ENCODE peak calls at places on chromosomes 7 and 10, in ten cellular contexts. One of them, this sample, is unnamed. For H3K36me3, the result is how much of the 10 kb centered on the place peaks cover.

GRCh38 chr7:78563186-78563585 is 764.6 kb downstream of the PHTF2 start:
- DNase-seq in left ventricle myocardium inferior: no peak
- DNase-seq in effector memory CD4-positive, alpha-beta T cell: no peak
- DNase-seq in tibial nerve: no peak
- DNase-seq in transverse colon: no peak
- DNase-seq in OCI-LY7: no peak
- DNase-seq in CD8-positive, alpha-beta T cell: no peak
- DNase-seq in HepG2: no peak
- DNase-seq in esophagus squamous epithelium: no peak
- DNase-seq in neural progenitor cell: no peak
- DNase-seq in this sample: no peak

GRCh38 chr7:158828343-158829020 is 827 bp downstream of the ESYT2 start:
- DNase-seq in neural progenitor cell: peak
- DNase-seq in esophagus squamous epithelium: no peak
- DNase-seq in CD8-positive, alpha-beta T cell: peak
- DNase-seq in OCI-LY7: peak
- DNase-seq in left ventricle myocardium inferior: peak
- DNase-seq in transverse colon: peak
- DNase-seq in effector memory CD4-positive, alpha-beta T cell: no peak
- DNase-seq in HepG2: no peak
- DNase-seq in tibial nerve: peak
- DNase-seq in this sample: no peak

GRCh38 chr10:9762966-9763656 is 1254.6 kb upstream of the CELF2 start:
- DNase-seq in effector memory CD4-positive, alpha-beta T cell: no peak
- DNase-seq in transverse colon: no peak
- DNase-seq in OCI-LY7: no peak
- DNase-seq in tibial nerve: no peak
- DNase-seq in CD8-positive, alpha-beta T cell: no peak
- DNase-seq in esophagus squamous epithelium: no peak
- DNase-seq in neural progenitor cell: no peak
- DNase-seq in left ventricle myocardium inferior: no peak
- DNase-seq in HepG2: no peak
- DNase-seq in this sample: no peak

GRCh38 chr7:151550601-151551286 is 31.0 kb upstream of the RHEB start:
- DNase-seq in effector memory CD4-positive, alpha-beta T cell: no peak
- DNase-seq in tibial nerve: no peak
- DNase-seq in CD8-positive, alpha-beta T cell: no peak
- DNase-seq in transverse colon: no peak
- DNase-seq in left ventricle myocardium inferior: no peak
- DNase-seq in OCI-LY7: no peak
- DNase-seq in HepG2: peak
- DNase-seq in esophagus squamous epithelium: no peak
- DNase-seq in neural progenitor cell: no peak
- DNase-seq in this sample: no peak

GRCh38 chr10:50614444-50615137 is 9.2 kb downstream of the SGMS1 start:
- DNase-seq in OCI-LY7: peak
- DNase-seq in transverse colon: no peak
- DNase-seq in tibial nerve: no peak
- DNase-seq in HepG2: peak
- DNase-seq in esophagus squamous epithelium: no peak
- DNase-seq in CD8-positive, alpha-beta T cell: no peak
- DNase-seq in effector memory CD4-positive, alpha-beta T cell: no peak
- DNase-seq in left ventricle myocardium inferior: no peak
- DNase-seq in neural progenitor cell: peak
- DNase-seq in this sample: no peak

GRCh38 chr10:1551636-1552338 is 185.5 kb downstream of the ADARB2 start:
- DNase-seq in transverse colon: no peak
- DNase-seq in CD8-positive, alpha-beta T cell: no peak
- DNase-seq in effector memory CD4-positive, alpha-beta T cell: no peak
- DNase-seq in OCI-LY7: no peak
- DNase-seq in HepG2: no peak
- DNase-seq in esophagus squamous epithelium: no peak
- DNase-seq in left ventricle myocardium inferior: no peak
- DNase-seq in neural progenitor cell: peak
- DNase-seq in tibial nerve: no peak
- DNase-seq in this sample: no peak

GRCh38 chr10:6089334-6090219 is 743 bp downstream of the RBM17 start:
- DNase-seq in HepG2: peak
- DNase-seq in effector memory CD4-positive, alpha-beta T cell: no peak
- DNase-seq in CD8-positive, alpha-beta T cell: no peak
- DNase-seq in left ventricle myocardium inferior: no peak
- DNase-seq in OCI-LY7: peak
- DNase-seq in esophagus squamous epithelium: no peak
- DNase-seq in neural progenitor cell: peak
- DNase-seq in tibial nerve: no peak
- DNase-seq in transverse colon: peak
- DNase-seq in this sample: peak

GRCh38 chr7:37311282-37311868 is 137.3 kb downstream of the ELMO1 start:
- DNase-seq in esophagus squamous epithelium: no peak
- DNase-seq in HepG2: no peak
- DNase-seq in OCI-LY7: no peak
- DNase-seq in neural progenitor cell: no peak
- DNase-seq in left ventricle myocardium inferior: no peak
- DNase-seq in transverse colon: no peak
- DNase-seq in tibial nerve: no peak
- DNase-seq in CD8-positive, alpha-beta T cell: no peak
- DNase-seq in effector memory CD4-positive, alpha-beta T cell: peak
- DNase-seq in this sample: peak

GRCh38 chr10:77080361-77081027 is 557.1 kb downstream of the KCNMA1 start:
- DNase-seq in tibial nerve: no peak
- DNase-seq in transverse colon: no peak
- DNase-seq in neural progenitor cell: no peak
- DNase-seq in CD8-positive, alpha-beta T cell: no peak
- DNase-seq in HepG2: no peak
- DNase-seq in esophagus squamous epithelium: no peak
- DNase-seq in OCI-LY7: no peak
- DNase-seq in effector memory CD4-positive, alpha-beta T cell: no peak
- DNase-seq in left ventricle myocardium inferior: no peak
- DNase-seq in this sample: no peak

GRCh38 chr7:42572046-42572445 is 335.0 kb upstream of the GLI3 start:
- DNase-seq in left ventricle myocardium inferior: no peak
- DNase-seq in neural progenitor cell: no peak
- DNase-seq in effector memory CD4-positive, alpha-beta T cell: no peak
- DNase-seq in transverse colon: no peak
- DNase-seq in OCI-LY7: no peak
- DNase-seq in esophagus squamous epithelium: no peak
- DNase-seq in HepG2: no peak
- DNase-seq in CD8-positive, alpha-beta T cell: no peak
- DNase-seq in tibial nerve: no peak
- DNase-seq in this sample: no peak
- H3K27ac ChIP-seq in left ventricle myocardium inferior: no peak
- H3K27ac ChIP-seq in neural progenitor cell: no peak
- H3K27ac ChIP-seq in effector memory CD4-positive, alpha-beta T cell: no peak
- H3K27ac ChIP-seq in transverse colon: peak
- H3K27ac ChIP-seq in OCI-LY7: no peak
- H3K27ac ChIP-seq in esophagus squamous epithelium: no peak
- H3K27ac ChIP-seq in HepG2: no peak
- H3K27ac ChIP-seq in CD8-positive, alpha-beta T cell: no peak
- H3K27ac ChIP-seq in tibial nerve: no peak
- H3K27ac ChIP-seq in this sample: no peak

DNA sequence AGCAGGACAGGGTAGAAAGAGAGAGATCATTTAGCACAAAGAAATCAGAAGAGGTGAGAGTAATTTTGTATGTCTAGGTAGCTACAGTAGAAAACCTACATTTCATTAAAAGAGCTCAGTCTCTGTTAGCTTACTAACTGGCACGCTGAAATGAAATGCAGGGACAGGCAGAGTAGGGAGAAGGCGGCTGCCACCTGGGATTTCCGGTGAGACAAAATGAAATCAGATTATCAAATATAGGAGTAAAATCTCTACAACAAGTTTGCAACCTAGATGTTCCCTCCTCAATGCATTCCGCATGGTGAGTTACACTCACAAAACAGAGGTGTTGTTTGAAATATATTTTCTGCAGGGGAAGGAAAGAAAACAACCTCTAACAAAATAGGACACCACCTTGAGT is 55.9 kb downstream of the VOPP1 start:
- DNase-seq in neural progenitor cell: no peak
- DNase-seq in effector memory CD4-positive, alpha-beta T cell: no peak
- DNase-seq in left ventricle myocardium inferior: no peak
- DNase-seq in CD8-positive, alpha-beta T cell: no peak
- DNase-seq in esophagus squamous epithelium: no peak
- DNase-seq in transverse colon: no peak
- DNase-seq in OCI-LY7: peak
- DNase-seq in tibial nerve: no peak
- DNase-seq in HepG2: no peak
- DNase-seq in this sample: no peak
- H3K4me3 ChIP-seq in neural progenitor cell: no peak
- H3K4me3 ChIP-seq in effector memory CD4-positive, alpha-beta T cell: no peak
- H3K4me3 ChIP-seq in left ventricle myocardium inferior: no peak
- H3K4me3 ChIP-seq in CD8-positive, alpha-beta T cell: no peak
- H3K4me3 ChIP-seq in esophagus squamous epithelium: no peak
- H3K4me3 ChIP-seq in transverse colon: no peak
- H3K4me3 ChIP-seq in OCI-LY7: peak
- H3K4me3 ChIP-seq in tibial nerve: no peak
- H3K4me3 ChIP-seq in HepG2: no peak
- H3K4me3 ChIP-seq in this sample: no peak

GRCh38 chr7:102101926-102102325 is 184.7 kb upstream of the SH2B2 start:
- DNase-seq in CD8-positive, alpha-beta T cell: no peak
- DNase-seq in left ventricle myocardium inferior: no peak
- DNase-seq in transverse colon: no peak
- DNase-seq in esophagus squamous epithelium: no peak
- DNase-seq in tibial nerve: no peak
- DNase-seq in neural progenitor cell: no peak
- DNase-seq in OCI-LY7: no peak
- DNase-seq in effector memory CD4-positive, alpha-beta T cell: no peak
- DNase-seq in HepG2: no peak
- DNase-seq in this sample: no peak
- H3K36me3 ChIP-seq in CD8-positive, alpha-beta T cell: under half
- H3K36me3 ChIP-seq in left ventricle myocardium inferior: half or more
- H3K36me3 ChIP-seq in transverse colon: under half
- H3K36me3 ChIP-seq in esophagus squamous epithelium: under half
- H3K36me3 ChIP-seq in tibial nerve: half or more
- H3K36me3 ChIP-seq in neural progenitor cell: under half
- H3K36me3 ChIP-seq in OCI-LY7: half or more
- H3K36me3 ChIP-seq in effector memory CD4-positive, alpha-beta T cell: under half
- H3K36me3 ChIP-seq in HepG2: half or more
- H3K36me3 ChIP-seq in this sample: under half

DNA sequence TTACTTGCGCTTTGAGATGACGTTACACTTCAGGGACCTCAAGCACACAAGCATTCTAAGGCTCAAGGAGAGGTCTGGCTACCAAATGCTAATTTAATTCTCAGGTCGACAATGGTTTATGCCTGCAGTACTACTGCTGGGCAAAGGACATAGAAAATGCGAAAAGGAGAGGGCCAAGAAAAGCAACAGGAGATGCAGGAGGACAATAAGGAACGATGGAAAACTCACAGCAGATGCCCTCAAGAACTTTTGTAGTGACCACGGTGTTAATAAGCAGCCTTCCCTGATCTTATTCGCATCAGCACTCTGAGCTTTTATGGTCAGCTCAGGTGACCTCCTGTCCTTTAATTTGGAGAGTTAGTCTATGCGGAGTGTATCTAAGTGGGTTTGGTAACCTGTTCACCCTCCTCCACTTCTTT is 146.3 kb downstream of the GPR85 start:
- DNase-seq in OCI-LY7: no peak
- DNase-seq in neural progenitor cell: no peak
- DNase-seq in transverse colon: no peak
- DNase-seq in CD8-positive, alpha-beta T cell: no peak
- DNase-seq in effector memory CD4-positive, alpha-beta T cell: no peak
- DNase-seq in tibial nerve: no peak
- DNase-seq in left ventricle myocardium inferior: no peak
- DNase-seq in esophagus squamous epithelium: no peak
- DNase-seq in HepG2: no peak
- DNase-seq in this sample: no peak
- H3K27ac ChIP-seq in OCI-LY7: peak
- H3K27ac ChIP-seq in neural progenitor cell: peak
- H3K27ac ChIP-seq in transverse colon: peak
- H3K27ac ChIP-seq in CD8-positive, alpha-beta T cell: peak
- H3K27ac ChIP-seq in effector memory CD4-positive, alpha-beta T cell: peak
- H3K27ac ChIP-seq in tibial nerve: peak
- H3K27ac ChIP-seq in left ventricle myocardium inferior: peak
- H3K27ac ChIP-seq in esophagus squamous epithelium: peak
- H3K27ac ChIP-seq in HepG2: peak
- H3K27ac ChIP-seq in this sample: peak

DNA sequence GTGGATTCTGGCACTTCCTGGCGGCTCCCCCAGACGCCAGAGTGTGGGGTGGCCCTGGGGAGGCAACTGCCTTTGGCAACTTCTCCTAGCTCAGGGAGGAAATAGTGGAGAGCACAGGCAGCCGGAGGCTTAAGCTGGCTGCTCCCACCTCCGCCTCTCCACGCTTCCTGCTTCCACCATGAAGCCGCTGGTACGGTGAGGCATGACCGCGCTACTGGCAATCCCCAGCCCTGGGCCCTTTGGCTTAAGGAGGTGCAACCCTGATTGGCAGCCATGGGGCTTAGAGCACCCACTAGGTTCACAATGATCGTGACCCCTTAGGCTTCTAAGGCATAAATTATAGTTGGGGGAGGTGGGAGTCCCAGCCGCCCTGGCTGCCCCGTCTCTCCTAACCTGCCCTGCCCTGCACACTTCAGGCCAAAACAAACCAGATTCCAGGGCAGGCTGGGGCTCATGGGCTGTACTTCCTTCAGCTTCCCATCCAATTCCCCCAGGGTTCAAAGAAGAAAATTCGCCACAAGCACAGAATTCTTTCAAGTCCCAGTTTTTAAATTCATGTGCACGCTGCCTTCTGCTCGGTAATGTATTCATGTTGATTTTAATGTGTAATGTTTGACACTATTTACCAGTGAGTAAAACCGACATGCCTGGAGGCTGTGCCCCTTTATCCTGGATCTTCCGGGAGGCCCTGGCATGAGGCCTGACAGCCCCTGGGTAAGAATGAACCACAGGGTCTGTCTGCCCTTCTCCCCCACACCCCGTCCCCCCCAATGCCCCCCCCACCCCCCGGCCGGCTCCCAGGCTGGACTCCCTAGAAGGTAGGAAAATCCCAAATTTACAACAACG is 90.7 kb upstream of the LRRC4 start:
- DNase-seq in tibial nerve: no peak
- DNase-seq in CD8-positive, alpha-beta T cell: no peak
- DNase-seq in OCI-LY7: no peak
- DNase-seq in transverse colon: no peak
- DNase-seq in left ventricle myocardium inferior: peak
- DNase-seq in effector memory CD4-positive, alpha-beta T cell: no peak
- DNase-seq in HepG2: no peak
- DNase-seq in esophagus squamous epithelium: no peak
- DNase-seq in neural progenitor cell: no peak
- DNase-seq in this sample: peak
- H3K4me3 ChIP-seq in tibial nerve: peak
- H3K4me3 ChIP-seq in CD8-positive, alpha-beta T cell: no peak
- H3K4me3 ChIP-seq in OCI-LY7: no peak
- H3K4me3 ChIP-seq in transverse colon: no peak
- H3K4me3 ChIP-seq in left ventricle myocardium inferior: peak
- H3K4me3 ChIP-seq in effector memory CD4-positive, alpha-beta T cell: no peak
- H3K4me3 ChIP-seq in HepG2: no peak
- H3K4me3 ChIP-seq in esophagus squamous epithelium: no peak
- H3K4me3 ChIP-seq in neural progenitor cell: no peak
- H3K4me3 ChIP-seq in this sample: no peak

GRCh38 chr7:138559448-138559847 is 99.4 kb downstream of the TRIM24 start:
- DNase-seq in tibial nerve: no peak
- DNase-seq in neural progenitor cell: no peak
- DNase-seq in transverse colon: no peak
- DNase-seq in esophagus squamous epithelium: no peak
- DNase-seq in CD8-positive, alpha-beta T cell: no peak
- DNase-seq in effector memory CD4-positive, alpha-beta T cell: no peak
- DNase-seq in HepG2: no peak
- DNase-seq in OCI-LY7: no peak
- DNase-seq in left ventricle myocardium inferior: no peak
- DNase-seq in this sample: no peak
- H3K36me3 ChIP-seq in tibial nerve: half or more
- H3K36me3 ChIP-seq in neural progenitor cell: half or more
- H3K36me3 ChIP-seq in transverse colon: under half
- H3K36me3 ChIP-seq in esophagus squamous epithelium: under half
- H3K36me3 ChIP-seq in CD8-positive, alpha-beta T cell: half or more
- H3K36me3 ChIP-seq in effector memory CD4-positive, alpha-beta T cell: half or more
- H3K36me3 ChIP-seq in HepG2: half or more
- H3K36me3 ChIP-seq in OCI-LY7: half or more
- H3K36me3 ChIP-seq in left ventricle myocardium inferior: half or more
- H3K36me3 ChIP-seq in this sample: half or more

GRCh38 chr10:75623310-75623940 is 192.0 kb downstream of the LRMDA start:
- DNase-seq in OCI-LY7: no peak
- DNase-seq in effector memory CD4-positive, alpha-beta T cell: no peak
- DNase-seq in CD8-positive, alpha-beta T cell: no peak
- DNase-seq in esophagus squamous epithelium: no peak
- DNase-seq in HepG2: no peak
- DNase-seq in transverse colon: no peak
- DNase-seq in left ventricle myocardium inferior: no peak
- DNase-seq in neural progenitor cell: peak
- DNase-seq in tibial nerve: no peak
- DNase-seq in this sample: no peak
- H3K27ac ChIP-seq in OCI-LY7: no peak
- H3K27ac ChIP-seq in effector memory CD4-positive, alpha-beta T cell: no peak
- H3K27ac ChIP-seq in CD8-positive, alpha-beta T cell: no peak
- H3K27ac ChIP-seq in esophagus squamous epithelium: no peak
- H3K27ac ChIP-seq in HepG2: no peak
- H3K27ac ChIP-seq in transverse colon: no peak
- H3K27ac ChIP-seq in left ventricle myocardium inferior: no peak
- H3K27ac ChIP-seq in neural progenitor cell: no peak
- H3K27ac ChIP-seq in tibial nerve: peak
- H3K27ac ChIP-seq in this sample: no peak

This sample was measured in SJSA1.